ENCODE peak calls at places on chromosomes 5 and 9, in ten cellular contexts. Y is tibial artery; D is NCI-H345; W is Calu3; S is activated CD4-positive, alpha-beta T cell treated with anti-CD3 and anti-CD28 coated beads for 36 hours; R is iPS-NIHi11; T is T1000; P is effector CD8-positive, alpha-beta T cell; J is NCI-H2171 treated with DMSO at 0.1 percent for 48 hours; C is Right ventricle myocardium inferior. K is an unnamed sample.

GRCh38 chr9:87556039-87556438 is 58.4 kb downstream of the DAPK1 start:
- DNase-seq in Y (no peak), D (peak; percentile 77), W (no peak), S (no peak), R (no peak), T (no peak), P (no peak), J (no peak), C (no peak), K (no peak)

GRCh38 chr9:94030318-94031179 is 53.7 kb upstream of the PTPDC1 start:
- DNase-seq in Y (peak; percentile 85), D (peak; percentile 83), W (peak; percentile 76), S (peak; percentile 89), R (peak; percentile 96), T (peak; percentile 66), P (peak; percentile 69), J (peak; percentile 80), C (peak; percentile 94), K (peak; percentile 62)

GRCh38 chr9:89171231-89171630 is 7.4 kb downstream of the SHC3 start:
- DNase-seq in Y (no peak), D (no peak), W (no peak), S (no peak), R (no peak), T (no peak), P (no peak), J (no peak), C (no peak), K (no peak)

GRCh38 chr5:132016721-132017250 is 5.3 kb upstream of the ACSL6 start:
- DNase-seq in Y (no peak), D (no peak), W (no peak), S (no peak), R (no peak), T (no peak), P (no peak), J (no peak), C (no peak), K (no peak)

GRCh38 chr5:138831703-138832102 is 43.4 kb downstream of the LRRTM2 start:
- DNase-seq in Y (no peak), D (no peak), W (no peak), S (no peak), R (no peak), T (no peak), P (no peak), J (no peak), C (no peak), K (no peak)

GRCh38 chr9:132935021-132935420 is 9.4 kb downstream of the TSC1 start:
- DNase-seq in Y (no peak), D (no peak), W (no peak), S (no peak), R (no peak), T (no peak), P (no peak), J (peak; percentile 91), C (no peak), K (no peak)

GRCh38 chr5:39319395-39319794 is 44.9 kb downstream of the C9 start:
- DNase-seq in Y (no peak), D (no peak), W (no peak), S (no peak), R (no peak), T (no peak), P (no peak), J (no peak), C (no peak), K (no peak)

GRCh38 chr5:158070855-158071254 is 211.9 kb upstream of the CLINT1 start:
- DNase-seq in Y (no peak), D (no peak), W (no peak), S (no peak), R (no peak), T (no peak), P (no peak), J (no peak), C (no peak), K (no peak)

GRCh38 chr9:76905984-76906861 is at the start of gene PRUNE2:
- DNase-seq in Y (peak; percentile 64), D (peak; percentile 85), W (peak; percentile 54), S (peak; percentile 60), R (peak; percentile 96), T (peak; percentile 88), P (no peak), J (peak; percentile 12), C (peak; percentile 65), K (no peak)

GRCh38 chr9:136946228-136946892 is 1.3 kb downstream of the C8G start:
- DNase-seq in Y (no peak), D (no peak), W (no peak), S (no peak), R (no peak), T (no peak), P (no peak), J (no peak), C (no peak), K (no peak)

GRCh38 chr5:41869739-41870620 is at the start of gene OXCT1:
- DNase-seq in Y (peak; percentile 76), D (peak; percentile 90), W (peak; percentile 70), S (peak; percentile 96), R (peak; percentile 87), T (peak; percentile 64), P (peak; percentile 85), J (peak; percentile 93), C (peak; percentile 94), K (peak; percentile 82)

GRCh38 chr5:173831196-173831914 is 56.8 kb upstream of the CPEB4 start:
- DNase-seq in Y (no peak), D (no peak), W (no peak), S (no peak), R (no peak), T (no peak), P (no peak), J (no peak), C (no peak), K (no peak)

GRCh38 chr9:113979713-113980086 is 98.4 kb downstream of the AMBP start:
- DNase-seq in Y (no peak), D (no peak), W (no peak), S (no peak), R (no peak), T (no peak), P (no peak), J (no peak), C (no peak), K (no peak)

K was measured in activated CD4-positive, CD25-positive, alpha-beta regulatory T cell treated with anti-CD3 and anti-CD28 coated beads, Interleukin-2, amount 50 U/mL, for 16 hours.